ENCODE peak calls at places on chromosome 3, in six cellular contexts. V is H54, S is heart left ventricle, A is GM12891, Z is IMR-90, F is A549. U is an unnamed sample.

GRCh38 chr3:128313936-128314335 is 152.8 kb downstream of the DNAJB8 start:
- DNase-seq in V (no peak), S (no peak), A (no peak), Z (no peak), F (no peak), U (no peak)

GRCh38 chr3:38829404-38829803 is 13.4 kb upstream of the SCN10A start:
- DNase-seq in V (peak), S (peak), A (no peak), Z (peak), F (no peak), U (no peak)

GRCh38 chr3:36957072-36957471 is 12.2 kb upstream of the TRANK1 start:
- DNase-seq in V (no peak), S (no peak), A (no peak), Z (no peak), F (no peak), U (no peak)

GRCh38 chr3:129526121-129526900 is 2.1 kb upstream of the RHO start:
- DNase-seq in V (no peak), S (no peak), A (peak), Z (peak), F (no peak), U (peak)

GRCh38 chr3:191762323-191762960 is 301.5 kb downstream of the PYDC2 start:
- DNase-seq in V (no peak), S (no peak), A (no peak), Z (no peak), F (no peak), U (no peak)

GRCh38 chr3:127135241-127136023 is 57.5 kb upstream of the PRR23E start:
- DNase-seq in V (no peak), S (peak), A (no peak), Z (peak), F (no peak), U (no peak)

GRCh38 chr3:157174265-157174615 is 14.3 kb upstream of the CCNL1 start:
- DNase-seq in V (no peak), S (no peak), A (no peak), Z (no peak), F (peak), U (no peak)

GRCh38 chr3:50153782-50154475 is 1.2 kb upstream of the SEMA3F start:
- DNase-seq in V (no peak), S (no peak), A (no peak), Z (no peak), F (no peak), U (no peak)

GRCh38 chr3:148366743-148367410 is 330.8 kb upstream of the AGTR1 start:
- DNase-seq in V (no peak), S (no peak), A (no peak), Z (peak), F (peak), U (no peak)

GRCh38 chr3:4038351-4038750 is 239.1 kb downstream of the LRRN1 start:
- DNase-seq in V (no peak), S (no peak), A (no peak), Z (no peak), F (no peak), U (no peak)

GRCh38 chr3:187822402-187822801 is 77.1 kb upstream of the BCL6 start:
- DNase-seq in V (no peak), S (no peak), A (no peak), Z (no peak), F (no peak), U (no peak)

GRCh38 chr3:184132947-184133346 is 2.2 kb upstream of the EIF2B5 start:
- DNase-seq in V (no peak), S (no peak), A (no peak), Z (no peak), F (no peak), U (no peak)

GRCh38 chr3:134638385-134639020 is 12.3 kb downstream of the KY start:
- DNase-seq in V (no peak), S (no peak), A (no peak), Z (no peak), F (no peak), U (no peak)

GRCh38 chr3:57060089-57060829 is at the start of gene SPATA12:
- DNase-seq in V (peak), S (peak), A (no peak), Z (peak), F (peak), U (no peak)

GRCh38 chr3:15339786-15340215 is 7.4 kb upstream of the SH3BP5 start:
- DNase-seq in V (peak), S (no peak), A (no peak), Z (peak), F (peak), U (no peak)

GRCh38 chr3:139561959-139562676 is 22.6 kb upstream of the RBP1 start:
- DNase-seq in V (peak), S (peak), A (no peak), Z (peak), F (peak), U (no peak)

GRCh38 chr3:108202080-108202479 is 20.1 kb downstream of the IFT57 start:
- DNase-seq in V (no peak), S (no peak), A (no peak), Z (peak), F (no peak), U (no peak)

GRCh38 chr3:157333551-157333991 is 103.1 kb upstream of the PTX3 start:
- DNase-seq in V (no peak), S (no peak), A (no peak), Z (peak), F (no peak), U (no peak)

GRCh38 chr3:32460031-32460749 is 42.5 kb downstream of the CMTM6 start:
- DNase-seq in V (no peak), S (no peak), A (peak), Z (no peak), F (no peak), U (peak)

GRCh38 chr3:125039041-125039896 is 16.5 kb downstream of the HEG1 start:
- DNase-seq in V (no peak), S (no peak), A (no peak), Z (no peak), F (no peak), U (no peak)

GRCh38 chr3:126436826-126437717 is 38.6 kb downstream of the ZXDC start:
- DNase-seq in V (no peak), S (no peak), A (no peak), Z (no peak), F (no peak), U (no peak)

GRCh38 chr3:125644036-125645025 is 49.0 kb upstream of the OSBPL11 start:
- DNase-seq in V (no peak), S (peak), A (no peak), Z (peak), F (no peak), U (no peak)

GRCh38 chr3:23888617-23889228 is 28.1 kb downstream of the NKIRAS1 start:
- DNase-seq in V (no peak), S (no peak), A (no peak), Z (peak), F (no peak), U (no peak)

GRCh38 chr3:188972313-188972712 is 199.5 kb upstream of the TPRG1 start:
- DNase-seq in V (no peak), S (no peak), A (no peak), Z (no peak), F (no peak), U (no peak)

GRCh38 chr3:176906046-176906905 is 291.0 kb downstream of the TBL1XR1 start:
- DNase-seq in V (no peak), S (no peak), A (no peak), Z (peak), F (no peak), U (no peak)

GRCh38 chr3:1967525-1967924 is 131.1 kb upstream of the CNTN4 start:
- DNase-seq in V (no peak), S (no peak), A (no peak), Z (no peak), F (no peak), U (no peak)

GRCh38 chr3:33848624-33849347 is 50.4 kb downstream of the PDCD6IP start:
- DNase-seq in V (no peak), S (no peak), A (no peak), Z (no peak), F (no peak), U (no peak)

GRCh38 chr3:9396301-9396631 is 1.1 kb upstream of the SETD5 start:
- DNase-seq in V (peak), S (no peak), A (peak), Z (peak), F (peak), U (no peak)

GRCh38 chr3:9397911-9398714 is 698 bp downstream of the SETD5 start:
- DNase-seq in V (no peak), S (peak), A (no peak), Z (peak), F (no peak), U (no peak)

GRCh38 chr3:9396632-9397330 is 634 bp upstream of the SETD5 start:
- DNase-seq in V (peak), S (peak), A (peak), Z (peak), F (peak), U (peak)

GRCh38 chr3:9397331-9397910 is at the start of gene SETD5:
- DNase-seq in V (peak), S (peak), A (peak), Z (peak), F (peak), U (peak)

GRCh38 chr3:9395570-9396300 is 1.7 kb upstream of the SETD5 start:
- DNase-seq in V (no peak), S (no peak), A (no peak), Z (no peak), F (no peak), U (no peak)
- TF ChIP-seq POLR2A in V (no peak), S (no peak), A (peak), Z (no peak), F (no peak), U (no peak)

GRCh38 chr3:13370609-13371008 is 49.5 kb downstream of the NUP210 start:
- DNase-seq in V (no peak), S (no peak), A (no peak), Z (no peak), F (no peak), U (no peak)
- TF ChIP-seq POLR2A in V (no peak), S (no peak), A (no peak), Z (no peak), F (no peak), U (no peak)

DNA sequence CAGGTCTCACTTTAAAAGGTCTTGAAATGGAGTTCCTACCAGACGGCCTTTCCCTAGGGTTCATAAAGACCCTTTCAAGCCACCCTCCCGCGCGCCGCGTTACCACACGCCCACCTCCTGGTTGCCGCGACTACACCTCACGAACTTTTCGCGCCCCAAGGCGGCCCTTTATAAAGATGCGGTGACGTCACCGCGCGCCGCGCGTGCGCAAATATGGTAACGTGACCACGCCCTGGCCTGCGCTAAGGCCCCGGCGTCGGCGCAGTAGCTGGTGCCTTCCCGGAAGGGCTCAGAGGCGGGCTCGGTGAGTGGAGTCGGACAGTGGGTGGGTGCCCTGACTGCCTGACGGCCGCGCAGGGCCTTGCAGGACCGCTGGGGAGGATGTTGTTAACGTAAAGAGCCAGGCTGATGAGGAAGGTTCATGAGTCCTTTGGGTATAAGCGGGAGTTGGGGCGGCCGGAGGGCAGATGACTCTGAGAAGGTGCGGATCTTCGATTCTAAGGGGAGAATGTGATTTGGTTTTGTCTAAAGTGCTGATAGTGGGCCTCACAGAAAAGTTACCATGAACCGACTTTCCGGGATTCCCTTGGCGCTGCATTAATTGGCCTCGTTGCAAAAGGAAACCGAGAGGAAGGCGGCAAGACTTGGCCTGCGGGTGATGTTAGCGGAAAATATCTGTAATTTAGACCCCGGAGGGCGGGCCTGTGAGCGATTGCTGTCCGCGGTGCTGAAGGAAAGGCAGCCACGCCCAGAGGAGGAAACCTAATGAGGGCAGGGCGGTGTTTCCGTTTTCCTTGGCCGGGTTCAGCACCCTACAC is 54.4 kb downstream of the FEZF2 start:
- DNase-seq in V (peak), S (peak), A (peak), Z (peak), F (peak), U (no peak)
- TF ChIP-seq POLR2A in V (no peak), S (no peak), A (peak), Z (peak), F (peak), U (no peak)

GRCh38 chr3:11847035-11847394 is 330 bp upstream of the TAMM41 start:
- DNase-seq in V (no peak), S (no peak), A (no peak), Z (no peak), F (no peak), U (no peak)

GRCh38 chr3:11844891-11845290 is 1.8 kb downstream of the TAMM41 start:
- DNase-seq in V (no peak), S (no peak), A (no peak), Z (no peak), F (no peak), U (no peak)

GRCh38 chr3:11845661-11846060 is 1.0 kb downstream of the TAMM41 start:
- DNase-seq in V (no peak), S (no peak), A (no peak), Z (no peak), F (peak), U (peak)

GRCh38 chr3:11847607-11848006 is 922 bp upstream of the TAMM41 start:
- DNase-seq in V (no peak), S (no peak), A (no peak), Z (no peak), F (no peak), U (no peak)

GRCh38 chr3:11846281-11847034 is at the start of gene TAMM41:
- DNase-seq in V (peak), S (peak), A (peak), Z (peak), F (peak), U (peak)
- TF ChIP-seq POLR2A in V (peak), S (peak), A (peak), Z (peak), F (peak), U (peak)

DNA sequence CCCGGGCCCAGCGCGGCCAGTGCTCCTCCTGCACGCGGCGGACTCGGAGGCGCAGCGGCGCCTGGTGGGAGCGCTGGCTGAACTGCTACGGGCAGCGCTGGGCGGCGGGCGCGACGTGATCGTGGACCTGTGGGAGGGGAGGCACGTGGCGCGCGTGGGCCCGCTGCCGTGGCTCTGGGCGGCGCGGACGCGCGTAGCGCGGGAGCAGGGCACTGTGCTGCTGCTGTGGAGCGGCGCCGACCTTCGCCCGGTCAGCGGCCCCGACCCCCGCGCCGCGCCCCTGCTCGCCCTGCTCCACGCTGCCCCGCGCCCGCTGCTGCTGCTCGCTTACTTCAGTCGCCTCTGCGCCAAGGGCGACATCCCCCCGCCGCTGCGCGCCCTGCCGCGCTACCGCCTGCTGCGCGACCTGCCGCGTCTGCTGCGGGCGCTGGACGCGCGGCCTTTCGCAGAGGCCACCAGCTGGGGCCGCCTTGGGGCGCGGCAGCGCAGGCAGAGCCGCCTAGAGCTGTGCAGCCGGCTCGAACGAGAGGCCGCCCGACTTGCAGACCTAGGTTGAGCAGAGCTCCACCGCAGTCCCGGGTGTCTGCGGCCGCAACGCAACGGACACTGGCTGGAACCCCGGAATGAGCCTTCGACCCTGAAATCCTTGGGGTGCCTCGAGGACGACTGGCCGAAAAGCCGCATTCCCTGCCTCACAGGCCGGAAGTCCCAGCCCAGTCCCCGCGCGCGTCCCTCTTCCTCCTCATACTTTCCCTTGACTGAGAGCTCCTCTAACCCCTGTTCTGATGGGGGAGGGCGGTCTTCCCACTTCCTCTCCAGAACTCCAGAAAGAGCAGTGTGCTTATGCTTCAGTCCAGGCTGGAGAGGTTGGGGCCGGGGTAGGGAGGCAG is 1.4 kb upstream of the IL17RC start:
- DNase-seq in V (no peak), S (peak), A (peak), Z (peak), F (no peak), U (no peak)
- TF ChIP-seq POLR2A in V (peak), S (peak), A (no peak), Z (no peak), F (no peak), U (no peak)